ENCODE peak calls at places on chromosomes 5 and 9, in six cellular contexts. D is KG1; M is Peyer's patch; A is stimulated activated CD4-positive, alpha-beta T cell treated with anti-CD3 and anti-CD28 coated beads, Interleukin-1b, Interleukin-23, amount 100 ng/mL, for 24 hours; U is bronchial epithelial cell; J is HTR-8/SVneo. H is an unnamed sample.

GRCh38 chr5:179410291-179411160 is 65.3 kb upstream of the ADAMTS2 start:
- DNase-seq in J (no peak), D (no peak), U (no peak), A (no peak), M (no peak), H (no peak)

GRCh38 chr9:129497064-129497836 is 123.7 kb downstream of the C9orf50 start:
- DNase-seq in J (peak), D (no peak), M (no peak), A (no peak), U (no peak), H (no peak)

GRCh38 chr9:792331-793260 is 48.9 kb upstream of the DMRT1 start:
- DNase-seq in D (no peak), J (no peak), A (no peak), M (no peak), U (peak), H (no peak)

GRCh38 chr5:14760548-14761002 is 96.1 kb downstream of the OTULIN start:
- DNase-seq in U (no peak), M (no peak), D (no peak), J (no peak), A (no peak), H (no peak)

GRCh38 chr9:120894404-120895226 is 17.6 kb upstream of the PHF19 start:
- DNase-seq in D (no peak), U (no peak), J (no peak), M (no peak), A (no peak), H (no peak)

GRCh38 chr5:32771037-32771436 is 59.9 kb downstream of the NPR3 start:
- DNase-seq in A (no peak), D (no peak), M (no peak), J (no peak), U (no peak), H (no peak)

GRCh38 chr9:37575921-37576721 is at the start of gene FBXO10:
- DNase-seq in A (no peak), D (no peak), U (peak), J (peak), M (peak), H (peak)

GRCh38 chr9:134283111-134283515 is 43.1 kb upstream of the RXRA start:
- DNase-seq in J (no peak), D (no peak), U (peak), A (no peak), M (peak), H (peak)

GRCh38 chr9:137021979-137022619 is 5.9 kb downstream of the ABCA2 start:
- DNase-seq in A (peak), M (peak), U (peak), J (peak), D (no peak), H (peak)

GRCh38 chr9:133825555-133826198 is 87.5 kb upstream of the SARDH start:
- DNase-seq in M (no peak), U (no peak), A (no peak), D (no peak), J (no peak), H (no peak)

H was measured in Calu3.